ENCODE peak calls at places on chromosome 9, in five cellular contexts. One of them, this sample, is unnamed.

GRCh38 chr9:99023831-99024230 is 80.1 kb downstream of the COL15A1 start:
- DNase-seq in cardiac fibroblast: peak; percentile 54
- DNase-seq in heart left ventricle: peak; percentile 44
- DNase-seq in kidney epithelial cell: no peak
- DNase-seq in GM12864: no peak
- DNase-seq in this sample: no peak

GRCh38 chr9:69981686-69982450 is 61.8 kb upstream of the MAMDC2 start:
- DNase-seq in cardiac fibroblast: peak; percentile 80
- DNase-seq in heart left ventricle: no peak
- DNase-seq in kidney epithelial cell: peak; percentile 50
- DNase-seq in GM12864: no peak
- DNase-seq in this sample: no peak

GRCh38 chr9:137269231-137269772 is 8.2 kb upstream of the TOR4A start:
- DNase-seq in cardiac fibroblast: peak; percentile 60
- DNase-seq in heart left ventricle: peak; percentile 47
- DNase-seq in kidney epithelial cell: no peak
- DNase-seq in GM12864: peak; percentile 48
- DNase-seq in this sample: no peak

GRCh38 chr9:110257097-110257955 is 1.0 kb upstream of the TXN start:
- DNase-seq in cardiac fibroblast: no peak
- DNase-seq in heart left ventricle: peak; percentile 38
- DNase-seq in kidney epithelial cell: no peak
- DNase-seq in GM12864: no peak
- DNase-seq in this sample: peak; percentile 12

GRCh38 chr9:20297646-20298084 is 324.6 kb downstream of the MLLT3 start:
- DNase-seq in cardiac fibroblast: peak; percentile 92
- DNase-seq in heart left ventricle: no peak
- DNase-seq in kidney epithelial cell: no peak
- DNase-seq in GM12864: no peak
- DNase-seq in this sample: no peak

GRCh38 chr9:114612272-114612923 is 1.3 kb downstream of the TMEM268 start:
- DNase-seq in cardiac fibroblast: no peak
- DNase-seq in heart left ventricle: no peak
- DNase-seq in kidney epithelial cell: no peak
- DNase-seq in GM12864: no peak
- DNase-seq in this sample: peak; percentile 15

GRCh38 chr9:112754578-112754977 is 4.0 kb downstream of the SNX30 start:
- DNase-seq in cardiac fibroblast: peak; percentile 58
- DNase-seq in heart left ventricle: no peak
- DNase-seq in kidney epithelial cell: no peak
- DNase-seq in GM12864: no peak
- DNase-seq in this sample: peak; percentile 79

GRCh38 chr9:108484468-108484867 is 371.3 kb downstream of the ACTL7B start:
- DNase-seq in cardiac fibroblast: no peak
- DNase-seq in heart left ventricle: no peak
- DNase-seq in kidney epithelial cell: no peak
- DNase-seq in GM12864: no peak
- DNase-seq in this sample: no peak

GRCh38 chr9:19162956-19163355 is 35.7 kb upstream of the PLIN2 start:
- DNase-seq in cardiac fibroblast: peak; percentile 74
- DNase-seq in heart left ventricle: no peak
- DNase-seq in kidney epithelial cell: peak; percentile 54
- DNase-seq in GM12864: no peak
- DNase-seq in this sample: no peak

GRCh38 chr9:37200572-37201005 is 80.2 kb downstream of the ZCCHC7 start:
- DNase-seq in cardiac fibroblast: peak; percentile 54
- DNase-seq in heart left ventricle: no peak
- DNase-seq in kidney epithelial cell: no peak
- DNase-seq in GM12864: no peak
- DNase-seq in this sample: no peak

GRCh38 chr9:20513126-20513913 is 109.0 kb downstream of the MLLT3 start:
- DNase-seq in cardiac fibroblast: peak; percentile 43
- DNase-seq in heart left ventricle: no peak
- DNase-seq in kidney epithelial cell: no peak
- DNase-seq in GM12864: no peak
- DNase-seq in this sample: no peak

GRCh38 chr9:17135578-17135904 is 701 bp downstream of the CNTLN start:
- DNase-seq in cardiac fibroblast: no peak
- DNase-seq in heart left ventricle: peak; percentile 44
- DNase-seq in kidney epithelial cell: no peak
- DNase-seq in GM12864: no peak
- DNase-seq in this sample: peak; percentile 7

GRCh38 chr9:33170464-33171156 is 3.5 kb upstream of the B4GALT1 start:
- DNase-seq in cardiac fibroblast: peak; percentile 37
- DNase-seq in heart left ventricle: peak; percentile 74
- DNase-seq in kidney epithelial cell: no peak
- DNase-seq in GM12864: no peak
- DNase-seq in this sample: peak; percentile 78

GRCh38 chr9:129879103-129879699 is 43.9 kb downstream of the USP20 start:
- DNase-seq in cardiac fibroblast: no peak
- DNase-seq in heart left ventricle: no peak
- DNase-seq in kidney epithelial cell: no peak
- DNase-seq in GM12864: no peak
- DNase-seq in this sample: no peak

GRCh38 chr9:95007470-95007869 is 281.0 kb downstream of the AOPEP start:
- DNase-seq in cardiac fibroblast: peak; percentile 78
- DNase-seq in heart left ventricle: peak; percentile 34
- DNase-seq in kidney epithelial cell: no peak
- DNase-seq in GM12864: no peak
- DNase-seq in this sample: peak; percentile 5

GRCh38 chr9:14221558-14221957 is 92.4 kb downstream of the NFIB start:
- DNase-seq in cardiac fibroblast: peak; percentile 80
- DNase-seq in heart left ventricle: no peak
- DNase-seq in kidney epithelial cell: peak; percentile 86
- DNase-seq in GM12864: no peak
- DNase-seq in this sample: no peak

GRCh38 chr9:107283621-107284616 is 840 bp downstream of the RAD23B start:
- DNase-seq in cardiac fibroblast: peak; percentile 70
- DNase-seq in heart left ventricle: peak; percentile 81
- DNase-seq in kidney epithelial cell: no peak
- DNase-seq in GM12864: peak; percentile 76
- DNase-seq in this sample: peak; percentile 86

GRCh38 chr9:131642496-131643083 is 97.3 kb downstream of the PRRT1B start:
- DNase-seq in cardiac fibroblast: no peak
- DNase-seq in heart left ventricle: no peak
- DNase-seq in kidney epithelial cell: no peak
- DNase-seq in GM12864: no peak
- DNase-seq in this sample: peak; percentile 73

GRCh38 chr9:110744753-110745522 is 76.3 kb downstream of the MUSK start:
- DNase-seq in cardiac fibroblast: peak; percentile 99
- DNase-seq in heart left ventricle: no peak
- DNase-seq in kidney epithelial cell: peak; percentile 94
- DNase-seq in GM12864: no peak
- DNase-seq in this sample: no peak

GRCh38 chr9:98502976-98503325 is 205.8 kb downstream of the GABBR2 start:
- DNase-seq in cardiac fibroblast: peak; percentile 75
- DNase-seq in heart left ventricle: no peak
- DNase-seq in kidney epithelial cell: no peak
- DNase-seq in GM12864: no peak
- DNase-seq in this sample: no peak

GRCh38 chr9:21491742-21492141 is 9.6 kb upstream of the IFNE start:
- DNase-seq in cardiac fibroblast: no peak
- DNase-seq in heart left ventricle: no peak
- DNase-seq in kidney epithelial cell: no peak
- DNase-seq in GM12864: no peak
- DNase-seq in this sample: no peak

GRCh38 chr9:70639853-70640814 is 225.7 kb upstream of the KLF9 start:
- DNase-seq in cardiac fibroblast: peak; percentile 82
- DNase-seq in heart left ventricle: no peak
- DNase-seq in kidney epithelial cell: no peak
- DNase-seq in GM12864: no peak
- DNase-seq in this sample: no peak

GRCh38 chr9:109314011-109314531 is 6.8 kb downstream of the EPB41L4B start:
- DNase-seq in cardiac fibroblast: no peak
- DNase-seq in heart left ventricle: no peak
- DNase-seq in kidney epithelial cell: no peak
- DNase-seq in GM12864: no peak
- DNase-seq in this sample: no peak

GRCh38 chr9:37618817-37619216 is 26.4 kb upstream of the TOMM5 start:
- DNase-seq in cardiac fibroblast: peak; percentile 48
- DNase-seq in heart left ventricle: no peak
- DNase-seq in kidney epithelial cell: no peak
- DNase-seq in GM12864: no peak
- DNase-seq in this sample: no peak

GRCh38 chr9:131845286-131846011 is 105.6 kb upstream of the RAPGEF1 start:
- DNase-seq in cardiac fibroblast: no peak
- DNase-seq in heart left ventricle: no peak
- DNase-seq in kidney epithelial cell: no peak
- DNase-seq in GM12864: no peak
- DNase-seq in this sample: no peak

GRCh38 chr9:13149454-13149853 is 130.0 kb downstream of the MPDZ start:
- DNase-seq in cardiac fibroblast: no peak
- DNase-seq in heart left ventricle: peak; percentile 32
- DNase-seq in kidney epithelial cell: no peak
- DNase-seq in GM12864: no peak
- DNase-seq in this sample: no peak

GRCh38 chr9:98347642-98348041 is 92.2 kb upstream of the TBC1D2 start:
- DNase-seq in cardiac fibroblast: no peak
- DNase-seq in heart left ventricle: no peak
- DNase-seq in kidney epithelial cell: no peak
- DNase-seq in GM12864: no peak
- DNase-seq in this sample: no peak

GRCh38 chr9:126692041-126692758 is 78.5 kb downstream of the LMX1B start:
- DNase-seq in cardiac fibroblast: no peak
- DNase-seq in heart left ventricle: no peak
- DNase-seq in kidney epithelial cell: no peak
- DNase-seq in GM12864: no peak
- DNase-seq in this sample: no peak

GRCh38 chr9:121491111-121491510 is 8.5 kb downstream of the GGTA1 start:
- DNase-seq in cardiac fibroblast: no peak
- DNase-seq in heart left ventricle: no peak
- DNase-seq in kidney epithelial cell: no peak
- DNase-seq in GM12864: no peak
- DNase-seq in this sample: no peak

GRCh38 chr9:31089822-31090221 is 1294.6 kb upstream of the ACO1 start:
- DNase-seq in cardiac fibroblast: peak; percentile 5
- DNase-seq in heart left ventricle: no peak
- DNase-seq in kidney epithelial cell: peak; percentile 78
- DNase-seq in GM12864: no peak
- DNase-seq in this sample: no peak

GRCh38 chr9:4820172-4820571 is 27.4 kb downstream of the RCL1 start:
- DNase-seq in cardiac fibroblast: no peak
- DNase-seq in heart left ventricle: no peak
- DNase-seq in kidney epithelial cell: no peak
- DNase-seq in GM12864: no peak
- DNase-seq in this sample: no peak

GRCh38 chr9:26892251-26893029 is at the start of gene CAAP1:
- DNase-seq in cardiac fibroblast: peak; percentile 91
- DNase-seq in heart left ventricle: peak; percentile 95
- DNase-seq in kidney epithelial cell: peak; percentile 70
- DNase-seq in GM12864: peak; percentile 85
- DNase-seq in this sample: peak; percentile 97
- TF ChIP-seq CTCF in cardiac fibroblast: peak; percentile 36
- TF ChIP-seq CTCF in heart left ventricle: peak; percentile 27
- TF ChIP-seq CTCF in kidney epithelial cell: peak; percentile 54
- TF ChIP-seq CTCF in GM12864: peak; percentile 48
- TF ChIP-seq CTCF in this sample: peak; percentile 38

GRCh38 chr9:892123-892522 is 50.6 kb downstream of the DMRT1 start:
- DNase-seq in cardiac fibroblast: no peak
- DNase-seq in heart left ventricle: no peak
- DNase-seq in kidney epithelial cell: no peak
- DNase-seq in GM12864: no peak
- DNase-seq in this sample: no peak
- TF ChIP-seq CTCF in cardiac fibroblast: no peak
- TF ChIP-seq CTCF in heart left ventricle: no peak
- TF ChIP-seq CTCF in kidney epithelial cell: peak; percentile 24
- TF ChIP-seq CTCF in GM12864: peak; percentile 21
- TF ChIP-seq CTCF in this sample: no peak

GRCh38 chr9:128091144-128091543 is 23.1 kb downstream of the SLC25A25 start:
- DNase-seq in cardiac fibroblast: peak; percentile 79
- DNase-seq in heart left ventricle: peak; percentile 60
- DNase-seq in kidney epithelial cell: no peak
- DNase-seq in GM12864: no peak
- DNase-seq in this sample: no peak
- TF ChIP-seq CTCF in cardiac fibroblast: no peak
- TF ChIP-seq CTCF in heart left ventricle: no peak
- TF ChIP-seq CTCF in kidney epithelial cell: no peak
- TF ChIP-seq CTCF in GM12864: no peak
- TF ChIP-seq CTCF in this sample: no peak

DNA sequence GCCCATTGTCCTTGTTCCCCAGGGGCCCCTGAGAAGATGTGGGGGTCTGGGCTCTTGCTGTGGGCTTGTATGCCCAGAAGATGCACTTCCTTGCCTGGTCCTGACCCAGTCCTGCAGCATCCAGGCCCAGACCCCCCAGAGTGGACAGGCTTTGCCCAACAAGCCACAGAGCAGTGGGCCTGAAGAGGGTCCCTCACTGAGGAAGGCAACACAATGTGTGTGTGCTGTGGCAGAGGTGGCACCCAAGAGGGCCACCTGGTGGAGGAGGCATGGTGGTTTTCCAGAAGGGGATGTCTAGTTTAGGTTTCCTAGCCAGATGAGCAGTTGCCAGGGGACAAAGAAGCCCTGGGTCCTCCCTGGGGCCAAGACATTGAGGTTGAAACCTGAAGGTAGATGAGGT is 84.3 kb downstream of the PHF2 start:
- DNase-seq in cardiac fibroblast: no peak
- DNase-seq in heart left ventricle: no peak
- DNase-seq in kidney epithelial cell: no peak
- DNase-seq in GM12864: no peak
- DNase-seq in this sample: no peak
- TF ChIP-seq CTCF in cardiac fibroblast: no peak
- TF ChIP-seq CTCF in heart left ventricle: no peak
- TF ChIP-seq CTCF in kidney epithelial cell: no peak
- TF ChIP-seq CTCF in GM12864: peak; percentile 12
- TF ChIP-seq CTCF in this sample: no peak

GRCh38 chr9:134386951-134387831 is 60.9 kb downstream of the RXRA start:
- DNase-seq in cardiac fibroblast: no peak
- DNase-seq in heart left ventricle: no peak
- DNase-seq in kidney epithelial cell: no peak
- DNase-seq in GM12864: no peak
- DNase-seq in this sample: no peak

GRCh38 chr9:134388289-134388808 is 62.1 kb downstream of the RXRA start:
- DNase-seq in cardiac fibroblast: no peak
- DNase-seq in heart left ventricle: no peak
- DNase-seq in kidney epithelial cell: no peak
- DNase-seq in GM12864: no peak
- DNase-seq in this sample: no peak

GRCh38 chr9:134389659-134390058 is 63.4 kb downstream of the RXRA start:
- DNase-seq in cardiac fibroblast: no peak
- DNase-seq in heart left ventricle: no peak
- DNase-seq in kidney epithelial cell: no peak
- DNase-seq in GM12864: no peak
- DNase-seq in this sample: no peak

GRCh38 chr9:134390537-134390936 is 64.3 kb downstream of the RXRA start:
- DNase-seq in cardiac fibroblast: no peak
- DNase-seq in heart left ventricle: no peak
- DNase-seq in kidney epithelial cell: no peak
- DNase-seq in GM12864: peak; percentile 68
- DNase-seq in this sample: peak; percentile 98

DNA sequence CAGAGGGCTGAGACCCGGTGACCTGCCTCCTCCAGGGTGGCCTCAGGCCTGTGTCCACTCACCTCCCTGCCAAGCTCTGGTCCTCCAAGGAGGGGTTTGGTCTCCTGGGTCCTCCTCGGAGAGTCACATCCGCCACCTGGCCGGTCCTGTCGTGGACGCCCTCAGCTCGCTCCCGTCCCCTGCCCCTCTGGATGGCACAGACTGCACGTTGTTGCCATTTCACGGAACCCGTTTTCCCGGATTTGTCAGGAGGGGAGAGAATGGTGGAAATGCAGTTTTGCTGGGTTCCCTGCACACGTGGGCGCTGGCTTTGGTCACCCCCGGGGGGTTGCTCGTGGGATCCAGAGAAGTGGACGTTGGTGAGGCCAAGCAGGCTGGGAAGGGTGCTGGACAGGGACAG is 62.7 kb downstream of the RXRA start:
- DNase-seq in cardiac fibroblast: no peak
- DNase-seq in heart left ventricle: no peak
- DNase-seq in kidney epithelial cell: no peak
- DNase-seq in GM12864: no peak
- DNase-seq in this sample: no peak
- TF ChIP-seq CTCF in cardiac fibroblast: no peak
- TF ChIP-seq CTCF in heart left ventricle: no peak
- TF ChIP-seq CTCF in kidney epithelial cell: no peak
- TF ChIP-seq CTCF in GM12864: no peak
- TF ChIP-seq CTCF in this sample: no peak

This sample was measured in activated CD8-positive, alpha-beta T cell treated with anti-CD3 and anti-CD28 coated beads for 36 hours.